ENCODE peak calls at places on chromosomes 7 and 10, in five cellular contexts. U is kidney, X is ureter, T is NCI-H774, A is skeletal muscle cell. Q is an unnamed sample.

GRCh38 chr7:133135451-133135850 is 53.6 kb upstream of the CHCHD3 start:
- DNase-seq in U (no peak), X (no peak), T (no peak), A (no peak), Q (no peak)

GRCh38 chr7:125663961-125664360 is 734.3 kb upstream of the POT1 start:
- DNase-seq in U (no peak), X (no peak), T (peak), A (no peak), Q (no peak)

GRCh38 chr7:92563345-92563744 is 26.8 kb downstream of the FAM133B start:
- DNase-seq in U (no peak), X (no peak), T (no peak), A (no peak), Q (no peak)

GRCh38 chr10:71076473-71077142 is 135.8 kb upstream of the UNC5B start:
- DNase-seq in U (no peak), X (no peak), T (no peak), A (no peak), Q (peak)

GRCh38 chr10:97117372-97117771 is 68.4 kb downstream of the SLIT1 start:
- DNase-seq in U (no peak), X (no peak), T (no peak), A (no peak), Q (no peak)

GRCh38 chr10:86340176-86340990 is 26.2 kb downstream of the GRID1 start:
- DNase-seq in U (peak), X (no peak), T (no peak), A (no peak), Q (no peak)

GRCh38 chr7:142459557-142459963 is 201.7 kb upstream of the PRSS58 start:
- DNase-seq in U (no peak), X (no peak), T (no peak), A (peak), Q (no peak)

GRCh38 chr10:3393958-3394357 is 221.4 kb upstream of the PITRM1 start:
- DNase-seq in U (no peak), X (no peak), T (no peak), A (no peak), Q (no peak)

GRCh38 chr7:82194011-82194410 is 249.6 kb downstream of the CACNA2D1 start:
- DNase-seq in U (no peak), X (no peak), T (no peak), A (peak), Q (no peak)

GRCh38 chr10:104288355-104288754 is 19.4 kb downstream of the GSTO2 start:
- DNase-seq in U (no peak), X (no peak), T (no peak), A (no peak), Q (no peak)

GRCh38 chr10:95442341-95442740 is 118.8 kb downstream of the SORBS1 start:
- DNase-seq in U (no peak), X (no peak), T (no peak), A (no peak), Q (no peak)

GRCh38 chr10:110226926-110227641 is 19.7 kb downstream of the MXI1 start:
- DNase-seq in U (peak), X (peak), T (no peak), A (no peak), Q (peak)

GRCh38 chr10:98193030-98193429 is 58.6 kb downstream of the R3HCC1L start:
- DNase-seq in U (no peak), X (no peak), T (no peak), A (no peak), Q (no peak)

Q was measured in left lobe of liver.